ENCODE peak calls at places on chromosomes 5 and 9, in five cellular contexts. One of them, this sample, is unnamed. For H3K27me3, the result is how much of the 10 kb centered on the place peaks cover.

GRCh38 chr9:96376926-96377874 is 6.3 kb downstream of the SLC35D2 start:
- DNase-seq in adipocyte: peak
- DNase-seq in neural progenitor cell: no peak
- DNase-seq in astrocyte: peak
- DNase-seq in foreskin keratinocyte: peak
- DNase-seq in this sample: peak

GRCh38 chr9:114784721-114785253 is 21.1 kb downstream of the TNFSF15 start:
- DNase-seq in foreskin keratinocyte: no peak
- DNase-seq in astrocyte: no peak
- DNase-seq in neural progenitor cell: no peak
- DNase-seq in adipocyte: no peak
- DNase-seq in this sample: no peak

GRCh38 chr5:78109891-78110324 is 184.6 kb downstream of the AP3B1 start:
- DNase-seq in adipocyte: no peak
- DNase-seq in astrocyte: no peak
- DNase-seq in foreskin keratinocyte: no peak
- DNase-seq in neural progenitor cell: no peak
- DNase-seq in this sample: no peak

GRCh38 chr9:124000784-124001444 is 10.7 kb upstream of the LHX2 start:
- DNase-seq in astrocyte: no peak
- DNase-seq in neural progenitor cell: peak
- DNase-seq in foreskin keratinocyte: no peak
- DNase-seq in adipocyte: no peak
- DNase-seq in this sample: peak

GRCh38 chr9:131227112-131228058 is 48.9 kb downstream of the FAM78A start:
- DNase-seq in astrocyte: no peak
- DNase-seq in neural progenitor cell: no peak
- DNase-seq in foreskin keratinocyte: no peak
- DNase-seq in adipocyte: no peak
- DNase-seq in this sample: no peak

GRCh38 chr5:134029156-134029555 is 24.4 kb upstream of the VDAC1 start:
- DNase-seq in adipocyte: peak
- DNase-seq in foreskin keratinocyte: peak
- DNase-seq in neural progenitor cell: no peak
- DNase-seq in astrocyte: peak
- DNase-seq in this sample: no peak

GRCh38 chr5:137605377-137605776 is 106.3 kb upstream of the SPOCK1 start:
- DNase-seq in foreskin keratinocyte: no peak
- DNase-seq in adipocyte: peak
- DNase-seq in astrocyte: peak
- DNase-seq in neural progenitor cell: peak
- DNase-seq in this sample: no peak

GRCh38 chr5:14239951-14240350 is 96.8 kb downstream of the TRIO start:
- DNase-seq in neural progenitor cell: no peak
- DNase-seq in foreskin keratinocyte: no peak
- DNase-seq in adipocyte: peak
- DNase-seq in astrocyte: no peak
- DNase-seq in this sample: no peak

GRCh38 chr5:37889612-37890317 is 49.9 kb upstream of the GDNF start:
- DNase-seq in astrocyte: peak
- DNase-seq in foreskin keratinocyte: peak
- DNase-seq in adipocyte: peak
- DNase-seq in neural progenitor cell: no peak
- DNase-seq in this sample: no peak

GRCh38 chr9:21434202-21435014 is 5.8 kb upstream of the IFNA1 start:
- DNase-seq in adipocyte: peak
- DNase-seq in astrocyte: peak
- DNase-seq in neural progenitor cell: peak
- DNase-seq in foreskin keratinocyte: no peak
- DNase-seq in this sample: peak

GRCh38 chr9:9091387-9091786 is 1291.8 kb upstream of the DMAC1 start:
- DNase-seq in foreskin keratinocyte: peak
- DNase-seq in neural progenitor cell: no peak
- DNase-seq in adipocyte: no peak
- DNase-seq in astrocyte: no peak
- DNase-seq in this sample: no peak

GRCh38 chr9:134165357-134166315 is 1.3 kb upstream of the RNU6ATAC start:
- DNase-seq in astrocyte: no peak
- DNase-seq in adipocyte: peak
- DNase-seq in neural progenitor cell: peak
- DNase-seq in foreskin keratinocyte: peak
- DNase-seq in this sample: peak

GRCh38 chr5:180301253-180301652 is 9.4 kb upstream of the MAPK9 start:
- DNase-seq in neural progenitor cell: no peak
- DNase-seq in astrocyte: no peak
- DNase-seq in adipocyte: no peak
- DNase-seq in foreskin keratinocyte: no peak
- DNase-seq in this sample: no peak

GRCh38 chr9:116572095-116572748 is 114.9 kb upstream of the TRIM32 start:
- DNase-seq in neural progenitor cell: peak
- DNase-seq in astrocyte: peak
- DNase-seq in foreskin keratinocyte: no peak
- DNase-seq in adipocyte: peak
- DNase-seq in this sample: peak

GRCh38 chr5:126647071-126647470 is 46.3 kb downstream of the PHAX start:
- DNase-seq in neural progenitor cell: no peak
- DNase-seq in adipocyte: no peak
- DNase-seq in foreskin keratinocyte: no peak
- DNase-seq in astrocyte: no peak
- DNase-seq in this sample: no peak

GRCh38 chr5:123508441-123508840 is 3.5 kb upstream of the CSNK1G3 start:
- DNase-seq in foreskin keratinocyte: no peak
- DNase-seq in adipocyte: no peak
- DNase-seq in neural progenitor cell: no peak
- DNase-seq in astrocyte: no peak
- DNase-seq in this sample: no peak

GRCh38 chr5:40074801-40075200 is 604.9 kb upstream of the PTGER4 start:
- DNase-seq in astrocyte: no peak
- DNase-seq in neural progenitor cell: no peak
- DNase-seq in adipocyte: peak
- DNase-seq in foreskin keratinocyte: no peak
- DNase-seq in this sample: no peak

GRCh38 chr5:14105717-14106435 is 37.3 kb upstream of the TRIO start:
- DNase-seq in foreskin keratinocyte: peak
- DNase-seq in astrocyte: peak
- DNase-seq in adipocyte: peak
- DNase-seq in neural progenitor cell: no peak
- DNase-seq in this sample: peak

GRCh38 chr5:75756991-75757390 is 39.8 kb upstream of the POC5 start:
- DNase-seq in neural progenitor cell: no peak
- DNase-seq in adipocyte: peak
- DNase-seq in astrocyte: no peak
- DNase-seq in foreskin keratinocyte: peak
- DNase-seq in this sample: no peak

GRCh38 chr9:96686638-96687335 is 31.7 kb upstream of the PRXL2C start:
- DNase-seq in astrocyte: peak
- DNase-seq in adipocyte: peak
- DNase-seq in foreskin keratinocyte: peak
- DNase-seq in neural progenitor cell: peak
- DNase-seq in this sample: no peak

GRCh38 chr5:136619556-136619955 is 254.2 kb upstream of the TRPC7 start:
- DNase-seq in astrocyte: no peak
- DNase-seq in foreskin keratinocyte: no peak
- DNase-seq in adipocyte: no peak
- DNase-seq in neural progenitor cell: no peak
- DNase-seq in this sample: no peak

GRCh38 chr5:147742151-147742550 is 40.4 kb downstream of the JAKMIP2 start:
- DNase-seq in astrocyte: no peak
- DNase-seq in foreskin keratinocyte: no peak
- DNase-seq in adipocyte: no peak
- DNase-seq in neural progenitor cell: no peak
- DNase-seq in this sample: no peak

GRCh38 chr5:147743012-147743411 is 39.5 kb downstream of the JAKMIP2 start:
- DNase-seq in neural progenitor cell: no peak
- DNase-seq in foreskin keratinocyte: no peak
- DNase-seq in astrocyte: no peak
- DNase-seq in adipocyte: no peak
- DNase-seq in this sample: no peak

GRCh38 chr5:147740864-147741263 is 41.7 kb downstream of the JAKMIP2 start:
- DNase-seq in astrocyte: no peak
- DNase-seq in adipocyte: no peak
- DNase-seq in foreskin keratinocyte: no peak
- DNase-seq in neural progenitor cell: no peak
- DNase-seq in this sample: no peak

GRCh38 chr5:147746986-147747385 is 35.5 kb downstream of the JAKMIP2 start:
- DNase-seq in foreskin keratinocyte: no peak
- DNase-seq in neural progenitor cell: no peak
- DNase-seq in astrocyte: peak
- DNase-seq in adipocyte: no peak
- DNase-seq in this sample: no peak

DNA sequence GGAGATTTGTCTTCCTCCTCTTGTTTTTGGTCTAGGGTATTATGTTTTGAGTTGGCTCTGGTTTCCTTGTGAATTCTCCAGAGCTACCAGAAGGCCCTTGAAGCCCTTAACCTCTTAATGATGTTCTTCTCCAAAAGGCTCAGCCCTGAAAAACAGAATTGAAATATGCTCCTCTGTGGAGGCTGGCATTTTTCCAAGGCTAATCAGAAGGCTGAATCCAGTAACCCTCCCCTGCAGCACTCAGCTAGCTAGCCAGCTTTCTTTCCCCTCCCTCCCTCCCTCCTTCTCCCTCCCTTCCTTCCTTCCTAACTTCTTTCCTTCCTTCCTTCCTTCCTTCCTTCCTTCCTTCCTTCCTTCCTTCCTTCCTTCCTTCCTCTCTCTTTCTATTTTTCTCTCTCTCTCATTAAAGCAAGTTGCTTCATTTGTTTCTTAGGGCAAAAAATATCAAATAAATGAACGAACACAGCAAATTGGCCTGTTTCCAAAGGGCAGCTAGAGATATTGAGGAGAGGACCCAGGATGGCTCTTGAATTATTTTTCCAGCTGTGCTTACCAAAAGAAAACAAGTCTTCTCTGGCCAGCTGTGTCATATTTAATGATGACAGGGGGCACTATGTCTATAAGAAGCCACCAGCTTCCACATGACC is 38.7 kb downstream of the JAKMIP2 start:
- DNase-seq in astrocyte: no peak
- DNase-seq in adipocyte: no peak
- DNase-seq in foreskin keratinocyte: no peak
- DNase-seq in neural progenitor cell: no peak
- DNase-seq in this sample: no peak
- H3K27me3 ChIP-seq in astrocyte: under half
- H3K27me3 ChIP-seq in adipocyte: under half
- H3K27me3 ChIP-seq in foreskin keratinocyte: under half
- H3K27me3 ChIP-seq in neural progenitor cell: under half
- H3K27me3 ChIP-seq in this sample: under half

GRCh38 chr9:135330685-135331590 is 148.6 kb upstream of the PPP1R26 start:
- DNase-seq in neural progenitor cell: no peak
- DNase-seq in astrocyte: no peak
- DNase-seq in adipocyte: no peak
- DNase-seq in foreskin keratinocyte: no peak
- DNase-seq in this sample: no peak
- H3K27me3 ChIP-seq in neural progenitor cell: under half
- H3K27me3 ChIP-seq in astrocyte: under half
- H3K27me3 ChIP-seq in adipocyte: under half
- H3K27me3 ChIP-seq in foreskin keratinocyte: under half
- H3K27me3 ChIP-seq in this sample: under half

GRCh38 chr9:135347461-135347860 is 132.1 kb upstream of the PPP1R26 start:
- DNase-seq in foreskin keratinocyte: no peak
- DNase-seq in adipocyte: no peak
- DNase-seq in neural progenitor cell: no peak
- DNase-seq in astrocyte: no peak
- DNase-seq in this sample: no peak

GRCh38 chr9:135346438-135347050 is 133.0 kb upstream of the PPP1R26 start:
- DNase-seq in astrocyte: no peak
- DNase-seq in foreskin keratinocyte: no peak
- DNase-seq in adipocyte: no peak
- DNase-seq in neural progenitor cell: no peak
- DNase-seq in this sample: no peak

GRCh38 chr9:135344523-135344901 is 135.1 kb upstream of the PPP1R26 start:
- DNase-seq in adipocyte: no peak
- DNase-seq in neural progenitor cell: no peak
- DNase-seq in astrocyte: no peak
- DNase-seq in foreskin keratinocyte: no peak
- DNase-seq in this sample: no peak

GRCh38 chr9:135344915-135345500 is 134.6 kb upstream of the PPP1R26 start:
- DNase-seq in neural progenitor cell: no peak
- DNase-seq in astrocyte: no peak
- DNase-seq in foreskin keratinocyte: no peak
- DNase-seq in adipocyte: no peak
- DNase-seq in this sample: no peak

GRCh38 chr9:135345775-135346433 is 133.7 kb upstream of the PPP1R26 start:
- DNase-seq in astrocyte: no peak
- DNase-seq in neural progenitor cell: no peak
- DNase-seq in adipocyte: no peak
- DNase-seq in foreskin keratinocyte: no peak
- DNase-seq in this sample: no peak
- H3K27me3 ChIP-seq in astrocyte: under half
- H3K27me3 ChIP-seq in neural progenitor cell: under half
- H3K27me3 ChIP-seq in adipocyte: half or more
- H3K27me3 ChIP-seq in foreskin keratinocyte: under half
- H3K27me3 ChIP-seq in this sample: under half

GRCh38 chr5:176737746-176738699 is 72.3 kb upstream of the UNC5A start:
- DNase-seq in neural progenitor cell: no peak
- DNase-seq in adipocyte: no peak
- DNase-seq in foreskin keratinocyte: no peak
- DNase-seq in astrocyte: no peak
- DNase-seq in this sample: no peak

GRCh38 chr5:176735383-176736265 is 74.7 kb upstream of the UNC5A start:
- DNase-seq in adipocyte: no peak
- DNase-seq in foreskin keratinocyte: no peak
- DNase-seq in astrocyte: no peak
- DNase-seq in neural progenitor cell: no peak
- DNase-seq in this sample: no peak

GRCh38 chr5:176736271-176736965 is 73.9 kb upstream of the UNC5A start:
- DNase-seq in foreskin keratinocyte: no peak
- DNase-seq in adipocyte: no peak
- DNase-seq in astrocyte: no peak
- DNase-seq in neural progenitor cell: peak
- DNase-seq in this sample: no peak

GRCh38 chr5:176738851-176739250 is 71.5 kb upstream of the UNC5A start:
- DNase-seq in adipocyte: no peak
- DNase-seq in astrocyte: no peak
- DNase-seq in neural progenitor cell: no peak
- DNase-seq in foreskin keratinocyte: no peak
- DNase-seq in this sample: no peak

DNA sequence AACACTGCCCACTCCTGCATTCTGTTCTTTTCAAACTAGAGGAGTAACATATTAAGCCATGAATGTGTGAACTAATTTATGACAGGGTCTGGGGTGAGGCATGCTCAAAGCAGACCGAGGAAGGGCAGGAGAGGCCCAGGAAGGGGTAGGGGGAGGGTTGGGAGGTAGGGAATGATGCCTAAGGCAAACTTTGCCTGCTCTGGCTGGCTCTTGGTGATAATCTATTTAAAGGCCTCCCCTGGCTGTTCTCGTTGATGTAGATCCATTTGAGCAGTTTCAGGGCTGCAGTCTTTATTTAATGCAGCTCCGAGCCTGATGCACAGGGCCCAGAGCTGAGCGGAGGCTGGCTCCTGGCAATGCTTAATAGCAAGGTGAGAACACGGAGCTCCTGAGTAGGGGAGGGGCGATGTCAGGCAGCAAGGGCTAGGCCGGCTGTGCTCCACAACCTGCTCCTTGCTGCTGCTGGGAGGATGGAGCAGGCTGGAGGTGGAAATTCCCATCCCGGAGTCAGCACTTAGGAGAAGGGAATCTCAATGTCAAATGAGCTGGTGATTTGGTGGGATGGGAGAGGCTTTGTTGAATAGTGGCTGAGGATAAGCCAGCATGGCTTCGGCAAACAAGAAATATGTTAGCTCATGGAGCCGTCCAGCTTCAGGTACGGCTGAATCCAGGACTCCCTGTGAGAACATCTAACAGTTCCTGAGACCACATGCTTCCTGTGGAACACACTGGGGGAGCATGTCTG is 73.2 kb upstream of the UNC5A start:
- DNase-seq in neural progenitor cell: no peak
- DNase-seq in adipocyte: no peak
- DNase-seq in astrocyte: no peak
- DNase-seq in foreskin keratinocyte: peak
- DNase-seq in this sample: no peak
- H3K27me3 ChIP-seq in neural progenitor cell: under half
- H3K27me3 ChIP-seq in adipocyte: half or more
- H3K27me3 ChIP-seq in astrocyte: under half
- H3K27me3 ChIP-seq in foreskin keratinocyte: half or more
- H3K27me3 ChIP-seq in this sample: under half